ENCODE peak calls at places on chromosomes 7 and 10, in eight cellular contexts. K is AG04450; S is activated effector memory CD4-positive, alpha-beta T cell treated with Interleukin-2 at 50 U/mL for 16 hours; B is ovary; Q is T-cell; C is putamen; Y is NCI-H1105; H is IMR-90. L is an unnamed sample.

GRCh38 chr10:96306516-96306915 is 2.3 kb downstream of the DNTT start:
- DNase-seq in Q (no peak), S (no peak), C (peak; percentile 15), B (no peak), K (no peak), Y (peak; percentile 24), H (no peak), L (peak; percentile 12)

GRCh38 chr10:23157691-23158369 is 34.3 kb upstream of the PTF1A start:
- DNase-seq in Q (no peak), H (peak; percentile 39), K (no peak), C (peak; percentile 41), B (no peak), S (no peak), Y (peak; percentile 27), L (peak; percentile 4)

GRCh38 chr7:151930695-151931094 is 25.6 kb upstream of the GALNTL5 start:
- DNase-seq in H (no peak), S (no peak), B (no peak), Q (no peak), Y (no peak), C (no peak), K (no peak), L (no peak)

GRCh38 chr7:158527038-158527437 is 60.6 kb downstream of the PTPRN2 start:
- DNase-seq in S (no peak), Y (no peak), K (no peak), B (no peak), Q (no peak), C (no peak), H (no peak), L (no peak)

GRCh38 chr7:82443801-82444219 is 233 bp upstream of the CACNA2D1 start:
- DNase-seq in C (peak; percentile 89), H (peak; percentile 91), B (peak; percentile 82), Y (peak; percentile 88), K (peak; percentile 77), Q (no peak), S (no peak), L (peak; percentile 78)

GRCh38 chr10:15315286-15315685 is 55.8 kb downstream of the FAM171A1 start:
- DNase-seq in S (no peak), H (no peak), C (no peak), B (no peak), Q (no peak), K (no peak), Y (no peak), L (no peak)

GRCh38 chr10:103872137-103872933 is 17.0 kb upstream of the SH3PXD2A start:
- DNase-seq in C (no peak), Q (no peak), Y (no peak), H (peak; percentile 59), B (no peak), K (no peak), S (no peak), L (no peak)

GRCh38 chr10:58950618-58951017 is 225.8 kb upstream of the PHYHIPL start:
- DNase-seq in Q (no peak), K (no peak), S (no peak), H (peak; percentile 18), B (no peak), C (no peak), Y (no peak), L (no peak)

GRCh38 chr10:35339946-35340345 is 3.6 kb downstream of the CCNY start:
- DNase-seq in C (no peak), Y (no peak), B (no peak), S (no peak), H (peak; percentile 39), K (no peak), Q (no peak), L (no peak)

GRCh38 chr10:3825862-3826351 is 40.9 kb upstream of the KLF6 start:
- DNase-seq in Q (no peak), H (no peak), B (no peak), C (no peak), K (no peak), S (no peak), Y (no peak), L (no peak)

GRCh38 chr10:102644646-102645387 is 538 bp downstream of the TRIM8 start:
- DNase-seq in B (peak; percentile 83), Q (peak; percentile 62), S (peak; percentile 76), K (no peak), Y (peak; percentile 60), H (peak; percentile 68), C (peak; percentile 75), L (peak; percentile 60)

GRCh38 chr10:50346947-50347346 is 95.6 kb upstream of the ASAH2 start:
- DNase-seq in B (no peak), S (no peak), Y (no peak), C (no peak), H (no peak), K (no peak), Q (no peak), L (no peak)

GRCh38 chr7:135177021-135177696 is 6.7 kb upstream of the CYREN start:
- DNase-seq in H (no peak), Q (no peak), Y (no peak), S (no peak), B (no peak), K (no peak), C (no peak), L (no peak)

GRCh38 chr7:123929107-123929506 is 4.1 kb downstream of the SPAM1 start:
- DNase-seq in C (no peak), Y (no peak), B (no peak), S (no peak), Q (no peak), K (no peak), H (no peak), L (no peak)

GRCh38 chr10:99372546-99373271 is 43.6 kb downstream of the CNNM1 start:
- DNase-seq in H (peak; percentile 42), Y (no peak), K (no peak), S (no peak), C (no peak), Q (no peak), B (peak; percentile 17), L (no peak)

GRCh38 chr10:133489816-133490588 is 36.3 kb downstream of the SCART1 start:
- DNase-seq in Q (no peak), K (no peak), Y (no peak), S (no peak), H (no peak), B (no peak), C (no peak), L (no peak)

GRCh38 chr10:27192284-27192683 is 37.1 kb downstream of the MASTL start:
- DNase-seq in Y (no peak), C (peak; percentile 5), Q (no peak), K (peak; percentile 63), B (no peak), H (peak; percentile 95), S (no peak), L (no peak)

GRCh38 chr10:86179143-86179505 is 187.5 kb downstream of the GRID1 start:
- DNase-seq in Q (no peak), K (no peak), S (no peak), B (no peak), H (no peak), Y (no peak), C (no peak), L (no peak)

L was measured in NCI-H510A treated with DMSO at 0.1 percent for 48 hours.